ENCODE peak calls at places on chromosomes 13 and 19, in seven cellular contexts. Z, F, I, O, R, E and L are unnamed samples.

GRCh38 chr19:57099199-57099661 is 20.6 kb upstream of the USP29 start:
- DNase-seq in E (peak), F (peak), I (peak), R (peak), O (peak), Z (peak), L (peak)

GRCh38 chr13:112790735-112791641 is 101.2 kb downstream of the ATP11A start:
- DNase-seq in F (no peak), Z (no peak), I (no peak), E (no peak), O (no peak), R (no peak), L (no peak)

GRCh38 chr19:2561895-2562294 is 86.0 kb downstream of the GADD45B start:
- DNase-seq in E (no peak), Z (peak), R (no peak), F (no peak), I (no peak), O (no peak), L (no peak)

GRCh38 chr13:101747039-101747438 is 294.6 kb downstream of the ITGBL1 start:
- DNase-seq in O (no peak), E (no peak), I (no peak), F (no peak), Z (no peak), R (no peak), L (no peak)

GRCh38 chr19:16259385-16260159 is 61.9 kb downstream of the AP1M1 start:
- DNase-seq in O (peak), F (no peak), E (no peak), R (no peak), Z (no peak), I (no peak), L (no peak)

GRCh38 chr13:75486146-75486545 is 4.2 kb upstream of the TBC1D4 start:
- DNase-seq in F (no peak), R (no peak), E (peak), O (no peak), I (no peak), Z (no peak), L (no peak)

GRCh38 chr19:31351212-31352193 is 2.3 kb upstream of the TSHZ3 start:
- DNase-seq in R (no peak), F (peak), I (no peak), O (peak), E (no peak), Z (peak), L (no peak)

GRCh38 chr13:25466880-25467279 is 95.1 kb downstream of the ATP8A2 start:
- DNase-seq in F (no peak), Z (no peak), I (no peak), O (no peak), E (no peak), R (no peak), L (no peak)

GRCh38 chr19:29943615-29944014 is 1.6 kb downstream of the URI1 start:
- DNase-seq in R (no peak), Z (no peak), O (no peak), I (no peak), F (no peak), E (no peak), L (no peak)

GRCh38 chr13:44109986-44110640 is 230.4 kb downstream of the LACC1 start:
- DNase-seq in F (no peak), I (no peak), O (peak), Z (no peak), R (no peak), E (no peak), L (peak)

GRCh38 chr19:32458500-32459123 is 53.0 kb downstream of the DPY19L3 start:
- DNase-seq in Z (no peak), I (no peak), O (no peak), R (no peak), F (no peak), E (no peak), L (no peak)

GRCh38 chr13:46775385-46776065 is 21.4 kb downstream of the ESD start:
- DNase-seq in E (no peak), Z (no peak), O (no peak), F (no peak), R (no peak), I (no peak), L (no peak)

GRCh38 chr13:101626925-101627555 is 174.6 kb downstream of the ITGBL1 start:
- DNase-seq in Z (no peak), I (no peak), R (no peak), O (no peak), F (no peak), E (no peak), L (no peak)

GRCh38 chr13:30798776-30799625 is 63.7 kb downstream of the ALOX5AP start:
- DNase-seq in I (no peak), O (no peak), Z (no peak), R (no peak), E (no peak), F (no peak), L (no peak)

GRCh38 chr19:3995619-3996018 is 10.4 kb upstream of the EEF2 start:
- DNase-seq in F (no peak), O (no peak), E (no peak), R (no peak), I (no peak), Z (no peak), L (no peak)

GRCh38 chr19:7979011-7979410 is 26.4 kb downstream of the ELAVL1 start:
- DNase-seq in F (no peak), I (no peak), O (no peak), Z (no peak), E (no peak), R (no peak), L (no peak)
- TF ChIP-seq CTCF in F (no peak), I (no peak), O (no peak), Z (no peak), E (no peak), R (no peak), L (no peak)

DNA sequence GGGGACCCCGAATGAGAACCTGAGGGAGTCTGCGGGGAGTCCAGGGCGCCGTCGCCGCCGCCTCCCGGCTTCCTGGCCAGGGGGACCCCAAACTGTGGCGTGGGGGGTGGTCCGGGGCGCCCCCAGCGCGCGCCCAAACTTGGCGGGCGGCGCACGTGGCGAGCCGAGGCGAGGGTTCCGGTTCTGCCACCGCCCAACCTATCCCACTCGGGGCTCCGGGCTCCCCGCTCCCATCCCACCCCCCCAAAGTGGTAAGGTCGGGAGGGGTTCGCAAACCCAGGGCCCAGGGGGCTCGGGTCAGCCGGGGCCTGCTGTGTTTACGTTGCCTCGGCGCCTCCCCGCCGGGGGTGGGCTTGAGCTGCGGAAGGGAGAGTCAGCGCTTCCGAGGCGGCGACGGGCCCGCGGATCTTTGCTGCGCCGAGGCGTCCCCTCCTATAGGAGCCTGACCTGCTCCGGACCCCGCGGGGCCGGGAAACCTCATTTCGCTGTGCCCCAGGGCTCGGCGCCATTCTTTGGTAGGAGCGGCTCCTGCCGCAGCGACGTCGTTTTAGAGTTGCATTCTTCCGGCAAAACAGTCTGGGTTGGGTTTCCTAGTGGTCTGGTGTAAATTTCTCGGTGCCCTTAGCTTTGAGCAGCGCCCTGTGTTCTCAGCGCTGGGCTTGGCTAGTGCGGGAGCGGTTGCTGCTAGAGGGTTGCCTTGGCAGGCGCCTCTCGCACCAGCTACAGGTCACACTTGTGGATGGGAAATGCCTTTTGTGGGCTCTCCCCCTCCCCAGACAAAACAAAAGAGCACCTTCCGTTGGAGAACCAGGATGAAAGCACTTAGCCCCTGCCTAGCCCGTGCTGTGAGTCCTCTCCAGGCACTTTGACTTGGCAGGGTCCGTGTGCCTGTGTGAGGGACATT is 1.2 kb downstream of the DAZAP1 start:
- DNase-seq in I (peak), O (peak), F (peak), R (no peak), E (no peak), Z (peak), L (peak)
- H3K27ac ChIP-seq in I (peak), O (peak), F (peak), R (peak), E (no peak), Z (peak), L (peak)

DNA sequence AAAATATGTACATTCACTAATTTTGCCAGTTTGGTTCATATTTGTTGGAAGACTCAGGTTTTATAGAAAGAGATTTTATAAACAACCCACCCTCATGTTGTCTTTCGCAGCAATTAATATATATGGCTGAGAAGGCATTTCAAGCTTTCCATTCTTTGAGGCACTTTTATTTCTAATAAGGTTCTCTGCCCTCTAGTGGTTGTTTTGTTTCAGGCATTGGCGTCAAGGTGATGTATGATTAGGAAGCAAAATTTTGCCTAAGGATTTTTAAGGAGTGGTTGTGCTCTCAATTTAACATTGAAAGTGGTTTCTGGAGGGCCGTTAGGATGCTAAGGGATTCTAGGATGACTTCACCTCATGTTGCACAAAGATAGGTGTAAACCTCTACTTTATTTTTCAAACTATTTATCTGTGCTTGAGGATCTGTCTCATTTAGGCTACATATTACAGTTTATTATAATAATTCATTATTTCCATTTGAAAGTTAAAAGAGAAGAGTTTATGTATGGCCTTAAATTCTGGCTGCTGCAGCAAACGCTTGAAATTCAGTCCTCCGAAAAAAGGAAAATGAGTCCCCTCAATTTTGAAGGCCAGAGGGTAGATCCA is 35.9 kb downstream of the OXGR1 start:
- DNase-seq in E (no peak), Z (no peak), O (no peak), I (no peak), R (no peak), F (peak), L (no peak)
- TF ChIP-seq CTCF in E (peak), Z (peak), O (peak), I (peak), R (peak), F (peak), L (peak)

GRCh38 chr19:23262892-23263291 is 12.7 kb upstream of the ZNF724 start:
- DNase-seq in O (no peak), Z (no peak), I (no peak), F (no peak), E (no peak), R (no peak), L (no peak)
- H3K27ac ChIP-seq in O (no peak), Z (no peak), I (no peak), F (no peak), E (no peak), R (no peak), L (no peak)